ENCODE peak calls at places on chromosomes 2 and 18, in five cellular contexts. Y is cardiac fibroblast, V is body of pancreas, W is H7, B is astrocyte of the spinal cord. K is an unnamed sample.

GRCh38 chr2:217023611-217024010 is 163.7 kb upstream of the TNP1 start:
- DNase-seq in V (no peak), W (no peak), Y (no peak), B (no peak), K (no peak)

GRCh38 chr2:48946444-48947048 is 191.0 kb upstream of the LHCGR start:
- DNase-seq in W (peak; percentile 60), B (peak; percentile 41), V (peak; percentile 47), Y (peak; percentile 60), K (no peak)

GRCh38 chr2:40725950-40726349 is 274.1 kb upstream of the SLC8A1 start:
- DNase-seq in B (no peak), V (no peak), W (no peak), Y (no peak), K (no peak)

GRCh38 chr2:73101626-73102256 is 11.0 kb downstream of the RAB11FIP5 start:
- DNase-seq in Y (no peak), W (peak; percentile 70), V (no peak), B (no peak), K (no peak)

GRCh38 chr2:173264603-173265366 is 89.9 kb upstream of the CDCA7 start:
- DNase-seq in Y (no peak), B (no peak), V (no peak), W (no peak), K (no peak)

GRCh38 chr2:157056200-157056676 is 201.3 kb upstream of the GALNT5 start:
- DNase-seq in W (no peak), V (no peak), B (peak; percentile 89), Y (peak; percentile 79), K (no peak)

GRCh38 chr2:217846321-217846743 is 156.5 kb downstream of the TNS1 start:
- DNase-seq in Y (no peak), B (no peak), V (peak; percentile 37), W (no peak), K (no peak)

GRCh38 chr2:20168727-20169696 is 55.9 kb downstream of the SDC1 start:
- DNase-seq in W (peak; percentile 56), V (no peak), Y (no peak), B (no peak), K (no peak)

GRCh38 chr2:95274291-95275150 is at the start of gene PROM2:
- DNase-seq in V (peak; percentile 95), Y (no peak), W (peak; percentile 88), B (no peak), K (no peak)

GRCh38 chr2:127133793-127134192 is 26.8 kb upstream of the BIN1 start:
- DNase-seq in V (no peak), B (no peak), Y (no peak), W (no peak), K (no peak)

GRCh38 chr18:22858121-22858520 is 75.0 kb upstream of the RBBP8 start:
- DNase-seq in Y (no peak), B (no peak), W (no peak), V (no peak), K (no peak)

GRCh38 chr2:156538083-156538504 is 101.9 kb downstream of the GPD2 start:
- DNase-seq in B (peak; percentile 43), Y (no peak), W (no peak), V (no peak), K (no peak)

GRCh38 chr2:215332876-215333600 is 21.2 kb downstream of the ATIC start:
- DNase-seq in W (no peak), B (no peak), V (no peak), Y (no peak), K (no peak)

GRCh38 chr2:134455426-134455825 is 201.6 kb downstream of the MGAT5 start:
- DNase-seq in W (no peak), Y (no peak), B (no peak), V (no peak), K (no peak)

GRCh38 chr18:74062037-74062436 is 85.6 kb downstream of the FBXO15 start:
- DNase-seq in W (no peak), B (no peak), Y (no peak), V (no peak), K (no peak)

GRCh38 chr18:79458131-79458838 is 62.6 kb downstream of the NFATC1 start:
- DNase-seq in W (peak; percentile 72), Y (peak; percentile 93), B (peak; percentile 80), V (peak; percentile 55), K (no peak)

GRCh38 chr2:110883401-110883800 is 151.0 kb downstream of the ACOXL start:
- DNase-seq in B (no peak), V (no peak), W (no peak), Y (no peak), K (no peak)

GRCh38 chr2:18799397-18799796 is 210.0 kb upstream of the NT5C1B start:
- DNase-seq in B (no peak), Y (no peak), V (no peak), W (no peak), K (no peak)

GRCh38 chr2:168802825-168803726 is 639 bp downstream of the NOSTRIN start:
- DNase-seq in Y (no peak), B (no peak), V (peak; percentile 63), W (no peak), K (no peak)

K was measured in occipital lobe.